ENCODE peak calls at places on chromosomes 12 and 14, in four cellular contexts. O is neural crest cell, L is AG20443, Q is activated T-cell treated with anti-CD3 and anti-CD28 coated beads for 48 hours. F is an unnamed sample.

GRCh38 chr14:99568567-99569560 is 35.1 kb downstream of the CCDC85C start:
- DNase-seq in O (no peak), L (no peak), Q (no peak), F (no peak)

GRCh38 chr14:100784523-100785337 is 41.2 kb upstream of the MEG3 start:
- DNase-seq in O (no peak), L (no peak), Q (no peak), F (no peak)

GRCh38 chr14:34103176-34103575 is 152.3 kb upstream of the EGLN3 start:
- DNase-seq in L (no peak), Q (no peak), O (no peak), F (no peak)

GRCh38 chr12:110199360-110200123 is 75.4 kb downstream of the IFT81 start:
- DNase-seq in L (peak), O (peak), Q (no peak), F (no peak)

GRCh38 chr12:116076399-116076798 is 201.1 kb downstream of the MED13L start:
- DNase-seq in Q (no peak), L (no peak), O (no peak), F (no peak)

GRCh38 chr14:83251402-83251801 is 1717.7 kb upstream of the SEL1L start:
- DNase-seq in Q (no peak), L (no peak), O (no peak), F (no peak)

GRCh38 chr12:127562781-127563180 is 704.2 kb upstream of the TMEM132C start:
- DNase-seq in L (no peak), Q (no peak), O (no peak), F (no peak)

GRCh38 chr12:77882709-77883108 is 52.0 kb downstream of the NAV3 start:
- DNase-seq in L (no peak), O (no peak), Q (no peak), F (no peak)

GRCh38 chr12:52203126-52203921 is 11.5 kb upstream of the KRT80 start:
- DNase-seq in Q (no peak), L (peak), O (no peak), F (peak)

GRCh38 chr12:6254491-6254890 is 54.3 kb downstream of the CD9 start:
- DNase-seq in L (no peak), O (no peak), Q (no peak), F (no peak)

GRCh38 chr14:104133496-104133895 is 4.9 kb upstream of the KIF26A start:
- DNase-seq in O (no peak), Q (no peak), L (no peak), F (no peak)

GRCh38 chr12:56947633-56948535 is 9.5 kb downstream of the RDH16 start:
- DNase-seq in O (no peak), Q (no peak), L (no peak), F (peak)

GRCh38 chr12:71746983-71747611 is 7.6 kb upstream of the RAB21 start:
- DNase-seq in L (peak), Q (peak), O (peak), F (peak)

GRCh38 chr12:121776190-121777098 is 17.0 kb downstream of the RHOF start:
- DNase-seq in Q (peak), O (peak), L (peak), F (peak)

F was measured in HT-29.